ENCODE peak calls at places on chromosome 9, in five cellular contexts. I is NCI-H2081; Y is fibroblast of mammary gland; O is effector memory CD8-positive, alpha-beta T cell; S is left colon. R is an unnamed sample.

GRCh38 chr9:35748239-35748857 is 680 bp downstream of the GBA2 start:
- DNase-seq in I (no peak), S (no peak), O (no peak), Y (no peak), R (no peak)

GRCh38 chr9:88578486-88579362 is 43.7 kb downstream of the NXNL2 start:
- DNase-seq in S (peak; percentile 86), I (peak; percentile 12), Y (peak; percentile 72), O (peak; percentile 57), R (peak; percentile 22)

GRCh38 chr9:116700882-116701836 is 14.1 kb downstream of the TRIM32 start:
- DNase-seq in O (no peak), S (no peak), Y (no peak), I (no peak), R (no peak)

GRCh38 chr9:20579544-20580309 is 42.6 kb downstream of the MLLT3 start:
- DNase-seq in I (no peak), Y (no peak), S (no peak), O (no peak), R (no peak)

GRCh38 chr9:4955836-4956235 is 29.2 kb upstream of the JAK2 start:
- DNase-seq in O (no peak), S (no peak), Y (peak; percentile 31), I (no peak), R (no peak)

GRCh38 chr9:21461377-21461776 is 20.7 kb downstream of the IFNE start:
- DNase-seq in I (no peak), O (no peak), S (no peak), Y (no peak), R (no peak)

GRCh38 chr9:127253446-127253845 is 11.1 kb upstream of the GARNL3 start:
- DNase-seq in O (no peak), Y (no peak), S (no peak), I (no peak), R (no peak)

GRCh38 chr9:88789785-88790184 is 201.5 kb upstream of the S1PR3 start:
- DNase-seq in O (no peak), Y (peak; percentile 72), I (no peak), S (no peak), R (no peak)

GRCh38 chr9:88781500-88782391 is 209.5 kb upstream of the S1PR3 start:
- DNase-seq in S (no peak), Y (peak; percentile 88), I (no peak), O (no peak), R (no peak)

GRCh38 chr9:98995059-98995665 is 51.5 kb downstream of the COL15A1 start:
- DNase-seq in O (no peak), S (no peak), I (no peak), Y (peak; percentile 55), R (peak; percentile 5)

GRCh38 chr9:82132024-82132423 is 143.5 kb downstream of the SPATA31D1 start:
- DNase-seq in S (no peak), O (no peak), I (no peak), Y (no peak), R (no peak)

GRCh38 chr9:95109456-95109855 is 208.1 kb downstream of the FANCC start:
- DNase-seq in I (no peak), O (no peak), Y (no peak), S (no peak), R (no peak)

GRCh38 chr9:85202596-85202995 is 533.1 kb downstream of the NTRK2 start:
- DNase-seq in S (no peak), O (no peak), I (no peak), Y (no peak), R (no peak)

GRCh38 chr9:103082494-103082893 is 87.4 kb downstream of the CYLC2 start:
- DNase-seq in O (no peak), S (no peak), I (no peak), Y (no peak), R (no peak)